ENCODE peak calls at places on chromosomes 5 and 9, in five cellular contexts. One of them, this sample, is unnamed.
A peak's percentile ranks its signal among the peaks of the same experiment; 100 is the strongest.

GRCh38 chr5:92634883-92635282 is 946.1 kb downstream of the NR2F1-AS1 start:
- DNase-seq in thyroid gland: no peak
- DNase-seq in transverse colon: peak; percentile 7
- DNase-seq in right lobe of liver: no peak
- DNase-seq in ovary: no peak
- DNase-seq in this sample: no peak

GRCh38 chr5:26700759-26701384 is 337.5 kb downstream of the CDH9 start:
- DNase-seq in thyroid gland: no peak
- DNase-seq in transverse colon: no peak
- DNase-seq in right lobe of liver: no peak
- DNase-seq in ovary: no peak
- DNase-seq in this sample: no peak

GRCh38 chr5:88672644-88673493 is 210.1 kb downstream of the MEF2C start:
- DNase-seq in thyroid gland: no peak
- DNase-seq in transverse colon: no peak
- DNase-seq in right lobe of liver: no peak
- DNase-seq in ovary: no peak
- DNase-seq in this sample: no peak

GRCh38 chr5:177442066-177442836 is 4.4 kb upstream of the PRR7 start:
- DNase-seq in thyroid gland: no peak
- DNase-seq in transverse colon: no peak
- DNase-seq in right lobe of liver: no peak
- DNase-seq in ovary: no peak
- DNase-seq in this sample: no peak

GRCh38 chr5:103119067-103119764 is 722 bp downstream of the GIN1 start:
- DNase-seq in thyroid gland: no peak
- DNase-seq in transverse colon: no peak
- DNase-seq in right lobe of liver: no peak
- DNase-seq in ovary: no peak
- DNase-seq in this sample: no peak

GRCh38 chr5:45800331-45800730 is 104.2 kb upstream of the HCN1 start:
- DNase-seq in thyroid gland: no peak
- DNase-seq in transverse colon: no peak
- DNase-seq in right lobe of liver: no peak
- DNase-seq in ovary: no peak
- DNase-seq in this sample: no peak

GRCh38 chr5:79241535-79241979 is 5.6 kb downstream of the JMY start:
- DNase-seq in thyroid gland: no peak
- DNase-seq in transverse colon: no peak
- DNase-seq in right lobe of liver: no peak
- DNase-seq in ovary: no peak
- DNase-seq in this sample: no peak

GRCh38 chr9:119368681-119369581 is at the start of gene BRINP1:
- DNase-seq in thyroid gland: peak; percentile 3
- DNase-seq in transverse colon: no peak
- DNase-seq in right lobe of liver: peak; percentile 42
- DNase-seq in ovary: no peak
- DNase-seq in this sample: peak; percentile 10

GRCh38 chr9:109012009-109012875 is 1.1 kb downstream of the CTNNAL1 start:
- DNase-seq in thyroid gland: peak; percentile 83
- DNase-seq in transverse colon: peak; percentile 54
- DNase-seq in right lobe of liver: peak; percentile 59
- DNase-seq in ovary: peak; percentile 58
- DNase-seq in this sample: peak; percentile 62

DNA sequence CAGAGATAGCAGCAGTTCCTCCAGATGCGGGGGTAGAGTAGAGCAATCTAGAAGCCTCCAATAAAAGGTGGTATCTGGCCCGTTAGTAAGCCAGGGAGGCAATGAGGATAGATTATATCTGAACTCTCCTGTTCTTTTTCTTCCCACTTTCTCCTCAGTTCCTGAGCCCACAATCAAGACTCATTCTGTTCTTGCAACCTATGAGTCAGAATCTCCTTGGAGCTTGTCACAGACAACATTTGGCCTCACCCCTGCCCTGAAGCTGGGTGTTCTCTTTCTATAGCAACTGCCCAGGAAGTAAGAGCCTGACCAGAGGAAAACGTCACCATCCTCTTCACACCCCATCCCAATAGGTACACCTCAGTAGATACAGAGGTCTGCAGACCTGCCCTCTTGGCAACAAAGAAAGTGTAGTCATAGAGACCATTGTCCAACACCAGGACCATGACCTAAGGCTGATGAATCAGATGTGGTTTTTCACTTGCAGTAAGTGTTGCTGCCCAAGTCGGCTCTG is 76.3 kb upstream of the PCA3 start:
- DNase-seq in thyroid gland: no peak
- DNase-seq in transverse colon: no peak
- DNase-seq in right lobe of liver: no peak
- DNase-seq in ovary: no peak
- DNase-seq in this sample: no peak
- TF ChIP-seq POLR2A in thyroid gland: no peak
- TF ChIP-seq POLR2A in transverse colon: no peak
- TF ChIP-seq POLR2A in right lobe of liver: no peak
- TF ChIP-seq POLR2A in ovary: no peak
- TF ChIP-seq POLR2A in this sample: no peak

GRCh38 chr5:172452398-172453205 is 1.7 kb downstream of the SH3PXD2B start:
- DNase-seq in thyroid gland: peak; percentile 32
- DNase-seq in transverse colon: peak; percentile 29
- DNase-seq in right lobe of liver: no peak
- DNase-seq in ovary: no peak
- DNase-seq in this sample: no peak

GRCh38 chr5:172454355-172455086 is at the start of gene SH3PXD2B:
- DNase-seq in thyroid gland: peak; percentile 60
- DNase-seq in transverse colon: peak; percentile 65
- DNase-seq in right lobe of liver: peak; percentile 78
- DNase-seq in ovary: peak; percentile 79
- DNase-seq in this sample: peak; percentile 74

GRCh38 chr5:172453206-172453985 is 929 bp downstream of the SH3PXD2B start:
- DNase-seq in thyroid gland: no peak
- DNase-seq in transverse colon: peak; percentile 43
- DNase-seq in right lobe of liver: no peak
- DNase-seq in ovary: peak; percentile 70
- DNase-seq in this sample: peak; percentile 56

GRCh38 chr5:172455087-172455381 is 709 bp upstream of the SH3PXD2B start:
- DNase-seq in thyroid gland: no peak
- DNase-seq in transverse colon: peak; percentile 10
- DNase-seq in right lobe of liver: no peak
- DNase-seq in ovary: no peak
- DNase-seq in this sample: no peak

GRCh38 chr5:172453986-172454354 is 355 bp downstream of the SH3PXD2B start:
- DNase-seq in thyroid gland: peak; percentile 55
- DNase-seq in transverse colon: peak; percentile 42
- DNase-seq in right lobe of liver: peak; percentile 62
- DNase-seq in ovary: peak; percentile 73
- DNase-seq in this sample: no peak
- H3K4me1 ChIP-seq in thyroid gland: peaks cover 21% of the 10 kb centered on the region
- H3K4me1 ChIP-seq in transverse colon: peaks cover 34% of the 10 kb centered on the region
- H3K4me1 ChIP-seq in right lobe of liver: no peaks in the 10 kb centered on the region
- H3K4me1 ChIP-seq in ovary: peaks cover 19% of the 10 kb centered on the region
- H3K4me1 ChIP-seq in this sample: peaks cover 30% of the 10 kb centered on the region

DNA sequence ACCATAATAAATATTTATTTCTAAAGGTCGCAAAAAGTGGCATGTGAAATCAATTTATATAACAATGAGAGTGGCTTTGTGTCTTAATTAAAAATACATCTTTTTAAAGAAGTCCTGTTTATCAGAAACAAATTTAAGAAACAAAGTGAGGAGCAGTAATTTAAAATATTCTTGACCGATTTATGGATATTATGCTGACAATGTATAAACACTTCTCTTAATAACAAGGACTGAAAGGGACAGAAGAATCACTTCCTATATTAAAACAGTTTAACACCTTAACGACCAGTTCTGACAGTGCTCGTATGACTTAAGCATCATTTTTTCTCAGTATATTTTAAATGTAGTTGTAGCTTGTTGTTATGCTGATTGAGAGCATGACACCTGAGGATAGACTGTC is 149.1 kb downstream of the GABRB2 start:
- DNase-seq in thyroid gland: no peak
- DNase-seq in transverse colon: no peak
- DNase-seq in right lobe of liver: no peak
- DNase-seq in ovary: no peak
- DNase-seq in this sample: no peak
- TF ChIP-seq POLR2A in thyroid gland: no peak
- TF ChIP-seq POLR2A in transverse colon: no peak
- TF ChIP-seq POLR2A in right lobe of liver: no peak
- TF ChIP-seq POLR2A in ovary: no peak
- TF ChIP-seq POLR2A in this sample: no peak

DNA sequence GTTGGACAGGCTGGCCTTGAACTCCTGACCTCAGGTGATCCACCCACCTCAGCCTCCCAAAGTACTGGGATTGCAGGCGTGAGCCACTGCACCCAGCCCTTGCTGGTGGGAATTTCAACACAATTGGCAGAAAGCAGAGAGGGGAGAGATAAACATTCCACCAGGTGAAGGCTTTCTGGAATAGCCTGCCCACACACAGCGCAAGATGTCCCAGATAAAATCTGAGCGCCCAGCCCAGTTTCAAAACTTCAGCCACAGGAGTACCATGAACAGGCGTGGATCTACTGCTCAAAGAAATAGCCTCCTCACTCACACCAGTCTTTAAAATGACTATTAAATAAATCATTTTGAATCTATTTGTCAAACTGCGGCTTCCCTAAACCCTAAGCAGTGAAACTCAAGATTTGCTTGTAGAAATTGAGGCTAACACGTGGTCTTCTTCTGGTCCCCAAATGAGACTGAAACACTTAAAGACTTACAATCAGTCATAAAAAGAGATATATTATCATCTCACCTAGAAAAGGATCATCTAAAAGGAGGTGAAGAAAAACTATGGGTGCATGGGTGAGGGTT is 34.7 kb downstream of the CAPSL start:
- DNase-seq in thyroid gland: no peak
- DNase-seq in transverse colon: no peak
- DNase-seq in right lobe of liver: no peak
- DNase-seq in ovary: no peak
- DNase-seq in this sample: no peak
- H3K4me1 ChIP-seq in thyroid gland: no peaks in the 10 kb centered on the region
- H3K4me1 ChIP-seq in transverse colon: no peaks in the 10 kb centered on the region
- H3K4me1 ChIP-seq in right lobe of liver: no peaks in the 10 kb centered on the region
- H3K4me1 ChIP-seq in ovary: no peaks in the 10 kb centered on the region
- H3K4me1 ChIP-seq in this sample: no peaks in the 10 kb centered on the region

GRCh38 chr9:73155389-73155788 is 3.7 kb downstream of the ANXA1 start:
- DNase-seq in thyroid gland: no peak
- DNase-seq in transverse colon: no peak
- DNase-seq in right lobe of liver: no peak
- DNase-seq in ovary: no peak
- DNase-seq in this sample: no peak
- TF ChIP-seq POLR2A in thyroid gland: no peak
- TF ChIP-seq POLR2A in transverse colon: no peak
- TF ChIP-seq POLR2A in right lobe of liver: no peak
- TF ChIP-seq POLR2A in ovary: no peak
- TF ChIP-seq POLR2A in this sample: no peak

DNA sequence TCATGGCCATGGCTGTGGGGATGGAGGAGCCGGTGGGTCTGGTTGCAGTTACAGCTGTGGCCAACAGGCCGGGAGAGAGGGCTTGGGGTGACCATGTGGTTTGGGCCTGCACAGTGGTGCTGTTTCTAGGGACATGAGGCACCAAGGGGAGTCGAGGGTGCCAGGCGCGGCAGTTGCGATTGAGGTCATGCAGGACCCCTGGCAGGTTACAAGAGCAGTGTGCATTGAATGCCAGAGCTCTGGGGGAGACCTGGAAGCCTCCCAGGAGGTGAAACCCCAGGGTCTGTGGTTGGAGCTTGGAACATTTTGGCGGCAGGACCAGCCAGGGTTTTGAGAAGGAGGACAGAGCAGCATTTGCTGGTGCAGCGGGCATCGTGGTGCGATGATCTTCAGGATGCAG is 21.7 kb downstream of the RXRA start:
- DNase-seq in thyroid gland: no peak
- DNase-seq in transverse colon: no peak
- DNase-seq in right lobe of liver: no peak
- DNase-seq in ovary: no peak
- DNase-seq in this sample: no peak
- H3K4me1 ChIP-seq in thyroid gland: peaks cover 65% of the 10 kb centered on the region
- H3K4me1 ChIP-seq in transverse colon: peaks cover 57% of the 10 kb centered on the region
- H3K4me1 ChIP-seq in right lobe of liver: peaks cover 7% of the 10 kb centered on the region
- H3K4me1 ChIP-seq in ovary: peaks cover 59% of the 10 kb centered on the region
- H3K4me1 ChIP-seq in this sample: peaks cover 66% of the 10 kb centered on the region

DNA sequence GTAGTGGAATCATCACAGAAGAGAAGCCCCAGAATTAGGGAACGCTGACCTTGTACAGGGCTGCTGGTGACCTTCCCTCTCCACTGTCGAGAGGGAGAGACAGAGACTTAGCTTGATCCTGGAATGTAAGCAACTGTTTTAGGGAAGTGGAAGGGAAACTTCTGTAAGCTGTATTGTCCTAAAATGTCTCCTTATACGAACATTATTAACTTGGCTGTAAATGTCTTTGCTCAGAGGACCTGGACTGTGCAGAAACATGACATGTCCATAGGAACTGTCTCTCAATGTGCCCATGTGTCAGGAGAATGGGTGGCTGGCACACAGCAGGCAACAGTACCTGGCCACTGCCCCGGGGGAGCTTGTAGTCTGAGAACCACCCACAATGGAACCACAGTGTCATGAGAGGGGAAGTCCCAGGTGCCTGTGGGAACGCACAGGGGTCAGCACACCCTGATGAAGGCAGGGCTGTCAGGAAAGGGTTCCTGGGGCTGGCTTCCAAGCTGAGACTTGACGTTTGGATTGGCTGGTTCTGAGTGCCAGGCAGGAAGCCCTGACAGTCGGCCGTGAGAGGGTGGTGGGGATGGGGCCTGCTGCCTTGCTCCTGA is 34.0 kb downstream of the DAP start:
- DNase-seq in thyroid gland: no peak
- DNase-seq in transverse colon: no peak
- DNase-seq in right lobe of liver: no peak
- DNase-seq in ovary: no peak
- DNase-seq in this sample: no peak
- TF ChIP-seq POLR2A in thyroid gland: no peak
- TF ChIP-seq POLR2A in transverse colon: no peak
- TF ChIP-seq POLR2A in right lobe of liver: no peak
- TF ChIP-seq POLR2A in ovary: no peak
- TF ChIP-seq POLR2A in this sample: no peak

GRCh38 chr5:14180437-14180836 is 37.3 kb downstream of the TRIO start:
- DNase-seq in thyroid gland: no peak
- DNase-seq in transverse colon: no peak
- DNase-seq in right lobe of liver: no peak
- DNase-seq in ovary: no peak
- DNase-seq in this sample: no peak
- H3K4me1 ChIP-seq in thyroid gland: peaks cover 21% of the 10 kb centered on the region
- H3K4me1 ChIP-seq in transverse colon: peaks cover 50% of the 10 kb centered on the region
- H3K4me1 ChIP-seq in right lobe of liver: no peaks in the 10 kb centered on the region
- H3K4me1 ChIP-seq in ovary: peaks cover 40% of the 10 kb centered on the region
- H3K4me1 ChIP-seq in this sample: peaks cover 20% of the 10 kb centered on the region